ENCODE peak calls at places on chromosomes 11 and 22, in seven cellular contexts. L, I, O, G, S, N and E are unnamed samples.

GRCh38 chr11:68889948-68890446 is 13.6 kb downstream of the MRPL21 start:
- DNase-seq in L (no peak), I (peak), O (peak), G (peak), S (peak), N (peak), E (peak)

GRCh38 chr22:20514658-20515406 is 7.4 kb downstream of the MED15 start:
- DNase-seq in L (no peak), I (no peak), O (peak), G (no peak), S (peak), N (no peak), E (no peak)

GRCh38 chr11:19433791-19434190 is 193.0 kb upstream of the E2F8 start:
- DNase-seq in L (no peak), I (no peak), O (no peak), G (no peak), S (no peak), N (no peak), E (no peak)

GRCh38 chr11:47924184-47924671 is 56.1 kb upstream of the PTPRJ start:
- DNase-seq in L (peak), I (no peak), O (peak), G (peak), S (peak), N (no peak), E (peak)

GRCh38 chr11:118907749-118908106 is 18.0 kb downstream of the BCL9L start:
- DNase-seq in L (no peak), I (no peak), O (no peak), G (no peak), S (no peak), N (no peak), E (no peak)

GRCh38 chr11:26847459-26847858 is 125.6 kb upstream of the SLC5A12 start:
- DNase-seq in L (no peak), I (no peak), O (no peak), G (no peak), S (no peak), N (no peak), E (no peak)

GRCh38 chr11:114059984-114060401 is 482 bp downstream of the ZBTB16 start:
- DNase-seq in L (no peak), I (no peak), O (no peak), G (no peak), S (peak), N (peak), E (no peak)

GRCh38 chr22:36010090-36010489 is 18.5 kb downstream of the RBFOX2 start:
- DNase-seq in L (peak), I (no peak), O (no peak), G (no peak), S (no peak), N (peak), E (no peak)

GRCh38 chr11:113465786-113466185 is 9.4 kb downstream of the DRD2 start:
- DNase-seq in L (no peak), I (no peak), O (no peak), G (no peak), S (no peak), N (no peak), E (no peak)

GRCh38 chr11:44615041-44615513 is 49.6 kb downstream of the CD82 start:
- DNase-seq in L (peak), I (no peak), O (no peak), G (peak), S (no peak), N (no peak), E (no peak)

GRCh38 chr11:117595440-117595839 is 201.6 kb downstream of the DSCAML1 start:
- DNase-seq in L (no peak), I (no peak), O (no peak), G (no peak), S (no peak), N (peak), E (no peak)

GRCh38 chr11:540583-541432 is 3.5 kb downstream of the LRRC56 start:
- DNase-seq in L (no peak), I (no peak), O (no peak), G (peak), S (no peak), N (no peak), E (no peak)

GRCh38 chr22:27197618-27198017 is 540.2 kb downstream of the MIAT start:
- DNase-seq in L (no peak), I (no peak), O (no peak), G (no peak), S (peak), N (no peak), E (no peak)

GRCh38 chr11:30595929-30596328 is 9.8 kb upstream of the MPPED2 start:
- DNase-seq in L (no peak), I (no peak), O (no peak), G (no peak), S (no peak), N (no peak), E (no peak)

GRCh38 chr22:44441401-44442185 is 56.4 kb downstream of the RTL6 start:
- DNase-seq in L (peak), I (peak), O (no peak), G (peak), S (no peak), N (no peak), E (no peak)

GRCh38 chr11:33801821-33802413 is 27.6 kb upstream of the FBXO3 start:
- DNase-seq in L (no peak), I (no peak), O (no peak), G (no peak), S (peak), N (no peak), E (no peak)

GRCh38 chr11:126355926-126356897 is 726 bp downstream of the ST3GAL4 start:
- DNase-seq in L (peak), I (no peak), O (no peak), G (peak), S (no peak), N (peak), E (peak)

GRCh38 chr22:38467438-38467903 is 425 bp upstream of the KDELR3 start:
- DNase-seq in L (no peak), I (no peak), O (no peak), G (peak), S (no peak), N (peak), E (no peak)

GRCh38 chr11:31780078-31780971 is 30.8 kb downstream of the PAX6 start:
- DNase-seq in L (no peak), I (no peak), O (no peak), G (no peak), S (no peak), N (no peak), E (peak)

GRCh38 chr11:67615455-67616430 is 9.0 kb downstream of the NDUFV1 start:
- DNase-seq in L (peak), I (no peak), O (no peak), G (peak), S (peak), N (peak), E (peak)

DNA sequence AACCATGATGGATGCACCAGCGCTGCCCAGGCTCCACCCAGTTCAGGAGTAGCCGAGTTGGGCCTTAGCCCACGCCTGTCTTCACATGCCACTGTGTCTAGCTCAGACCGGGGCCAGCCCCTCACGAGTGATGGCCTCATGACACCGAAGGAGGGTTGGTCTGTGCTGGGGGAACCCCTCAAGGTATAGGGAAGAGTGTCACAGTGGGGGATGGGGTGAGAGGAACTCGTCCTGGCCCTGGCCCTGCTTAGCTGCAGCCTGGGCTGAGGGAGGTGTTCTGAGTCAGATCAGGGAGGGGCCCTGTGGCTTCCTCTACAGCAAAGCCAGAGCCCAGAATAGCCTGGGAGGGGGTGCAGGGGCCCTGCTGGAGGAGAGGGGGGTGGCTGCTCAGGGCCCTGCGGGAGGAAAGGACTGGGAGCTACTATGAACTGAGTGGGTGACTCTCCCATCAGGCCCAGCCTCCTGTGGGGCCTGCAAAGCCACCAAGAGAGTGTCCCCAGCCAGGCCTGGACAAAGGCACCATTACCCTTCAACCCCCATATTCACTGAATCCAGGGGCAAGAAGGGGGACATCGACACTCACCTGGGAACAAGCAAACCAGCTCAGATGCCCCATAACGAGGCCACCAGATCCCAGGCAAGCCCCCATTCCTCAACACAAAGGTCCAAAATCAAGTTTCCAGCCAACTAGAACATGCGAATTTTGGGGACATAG is 41.2 kb downstream of the IGLL5 start:
- DNase-seq in L (no peak), I (peak), O (peak), G (peak), S (no peak), N (peak), E (no peak)
- TF ChIP-seq POLR2A in L (no peak), I (no peak), O (no peak), G (no peak), S (no peak), N (no peak), E (no peak)

GRCh38 chr11:76798656-76799055 is 15.5 kb downstream of the TSKU start:
- DNase-seq in L (no peak), I (no peak), O (no peak), G (peak), S (no peak), N (no peak), E (no peak)
- H3K4me3 ChIP-seq in L (no peak), I (peak), O (no peak), G (peak), S (peak), N (no peak), E (no peak)

GRCh38 chr11:65456418-65456817 is 33.8 kb downstream of the NEAT1 start:
- DNase-seq in L (no peak), I (no peak), O (no peak), G (no peak), S (no peak), N (no peak), E (no peak)

GRCh38 chr11:65459552-65459951 is 37.0 kb downstream of the NEAT1 start:
- DNase-seq in L (no peak), I (no peak), O (no peak), G (peak), S (no peak), N (peak), E (no peak)

GRCh38 chr11:65454311-65454695 is 31.7 kb downstream of the NEAT1 start:
- DNase-seq in L (peak), I (no peak), O (peak), G (no peak), S (no peak), N (no peak), E (no peak)

GRCh38 chr11:65452806-65453490 is 30.4 kb downstream of the NEAT1 start:
- DNase-seq in L (peak), I (no peak), O (peak), G (no peak), S (peak), N (no peak), E (peak)

DNA sequence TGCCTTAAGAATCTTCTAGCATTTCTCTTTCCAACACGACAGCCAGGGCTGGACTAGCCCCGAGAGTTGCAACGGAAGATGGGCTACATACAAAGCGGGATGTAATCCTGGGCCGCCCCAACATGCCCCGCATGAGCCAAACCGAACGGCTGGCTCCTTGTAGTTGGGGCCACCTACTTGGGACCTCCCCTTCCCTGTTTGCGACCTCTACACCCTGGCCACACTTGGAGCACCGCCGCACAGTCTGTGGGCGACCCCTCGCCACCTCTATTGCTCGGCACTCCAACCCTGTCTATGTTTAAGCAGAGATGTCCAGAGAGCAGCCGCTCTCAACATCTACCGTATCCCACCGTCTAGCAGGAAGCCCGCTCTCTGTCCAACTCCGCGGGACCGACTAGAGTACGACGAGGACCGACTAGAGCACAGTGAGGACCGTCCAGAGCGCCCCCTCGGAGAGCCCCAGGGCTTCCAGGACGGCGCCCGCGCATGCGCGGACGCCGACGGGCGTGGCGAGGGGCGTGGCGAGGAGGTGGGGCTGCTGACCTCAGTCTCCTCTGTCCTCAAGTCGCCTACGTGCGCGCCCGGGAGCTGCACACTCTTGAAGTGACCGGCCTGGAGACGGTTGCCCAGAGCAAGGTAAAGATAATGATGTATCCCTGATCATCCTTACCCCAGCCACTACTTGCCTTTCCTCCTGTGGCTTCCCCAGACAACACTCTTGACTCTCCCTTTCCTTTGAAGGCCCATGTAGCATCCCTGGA is 32.3 kb downstream of the NEAT1 start:
- DNase-seq in L (peak), I (peak), O (peak), G (peak), S (peak), N (peak), E (peak)
- TF ChIP-seq POLR2A in L (peak), I (peak), O (peak), G (peak), S (peak), N (peak), E (no peak)

DNA sequence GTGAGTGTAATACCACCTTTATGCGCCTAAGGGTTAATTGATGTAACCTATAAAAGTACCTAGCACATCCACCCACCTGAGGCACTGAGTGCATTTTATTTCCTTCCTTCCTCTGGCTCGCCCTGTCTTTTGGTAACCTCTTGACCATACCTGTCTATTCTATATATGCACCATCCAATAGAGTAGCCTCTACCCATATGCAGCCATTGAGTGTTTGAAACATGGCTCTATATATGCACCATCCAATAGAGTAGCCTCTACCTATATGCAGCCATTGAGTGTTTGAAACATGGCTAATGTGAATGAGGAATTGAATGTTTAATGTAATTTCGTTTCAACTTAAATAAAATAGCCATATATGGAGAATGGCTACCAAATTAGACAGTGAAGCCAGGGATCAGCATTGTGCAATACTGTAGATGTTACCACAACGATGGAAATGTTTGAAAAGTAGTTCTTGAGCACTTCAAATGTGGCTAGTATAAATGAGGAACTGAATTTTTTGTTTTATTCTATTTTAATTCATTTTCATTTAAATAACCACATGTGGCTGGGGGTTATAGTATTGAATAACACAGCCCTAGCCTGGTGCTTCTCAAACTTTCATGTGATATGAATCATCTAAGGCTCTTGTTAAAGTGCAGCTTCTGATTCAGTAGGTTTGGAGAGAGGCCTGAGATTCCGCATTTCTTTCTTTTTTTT is 33.8 kb downstream of the SLC35F2 start:
- DNase-seq in L (no peak), I (no peak), O (peak), G (no peak), S (no peak), N (no peak), E (no peak)
- H3K4me3 ChIP-seq in L (no peak), I (no peak), O (no peak), G (no peak), S (no peak), N (no peak), E (no peak)

DNA sequence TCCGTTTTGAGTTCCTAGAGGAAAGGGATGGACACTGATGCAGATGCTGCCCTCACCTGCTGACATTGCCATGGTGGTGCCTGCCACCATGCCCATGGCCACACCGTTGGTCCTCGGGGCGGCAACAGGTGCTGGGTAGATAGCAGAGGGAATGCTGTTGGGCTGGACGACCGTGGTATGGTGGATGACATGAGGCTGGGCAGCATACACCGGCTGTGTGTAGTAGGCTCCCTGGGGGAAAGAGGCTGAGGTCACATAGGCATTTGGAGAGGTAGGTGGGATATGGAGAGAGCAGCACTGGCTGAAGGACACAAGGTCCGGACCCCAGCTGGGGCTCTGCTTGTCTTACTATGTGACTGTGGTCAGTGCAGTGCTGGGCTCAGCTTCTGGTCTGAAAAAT is 33.2 kb downstream of the RELT start:
- DNase-seq in L (no peak), I (no peak), O (no peak), G (no peak), S (no peak), N (no peak), E (no peak)
- TF ChIP-seq POLR2A in L (no peak), I (no peak), O (no peak), G (no peak), S (no peak), N (no peak), E (no peak)

DNA sequence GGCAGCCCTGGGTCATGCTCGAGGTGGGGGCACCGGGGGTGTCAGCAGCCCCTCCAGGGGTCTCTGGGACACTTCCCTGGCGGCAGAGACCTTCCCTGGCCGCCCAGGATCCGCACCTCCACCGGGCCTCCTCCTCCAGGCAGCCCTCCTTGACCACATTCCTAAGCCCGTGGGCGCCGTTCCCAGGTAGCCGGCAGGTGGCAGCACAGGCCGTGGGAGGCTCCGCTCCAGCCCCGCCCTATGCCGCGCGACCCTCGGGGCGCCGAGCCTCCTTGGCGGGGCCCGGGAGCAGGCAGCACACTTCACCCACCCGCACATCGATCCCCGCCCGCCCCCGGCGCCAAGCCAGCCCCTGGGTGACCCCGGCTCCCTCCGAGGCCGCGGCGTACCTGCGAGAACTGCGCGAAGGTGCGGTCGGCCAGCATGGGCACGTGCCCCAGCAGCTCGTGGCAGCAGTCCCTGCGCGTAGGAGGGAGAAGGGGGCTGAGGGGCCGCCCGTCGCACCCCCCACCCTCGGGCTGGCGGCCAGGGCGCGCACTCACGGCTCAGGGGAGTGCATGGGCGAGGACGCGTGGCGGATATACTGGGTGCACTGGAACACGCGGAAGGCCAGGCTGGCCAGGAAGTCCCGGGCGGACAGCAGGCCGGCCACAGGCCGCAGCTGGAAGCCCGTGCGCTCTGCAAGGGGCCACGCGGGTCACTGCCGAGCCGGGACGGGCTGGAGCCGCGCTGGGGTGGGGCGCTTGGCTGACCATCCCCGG is 5.3 kb upstream of the INS start:
- DNase-seq in L (peak), I (no peak), O (no peak), G (no peak), S (peak), N (peak), E (peak)
- H3K4me3 ChIP-seq in L (no peak), I (peak), O (no peak), G (no peak), S (no peak), N (no peak), E (no peak)

GRCh38 chr11:65429069-65429681 is 6.6 kb downstream of the NEAT1 start:
- DNase-seq in L (peak), I (peak), O (peak), G (no peak), S (peak), N (no peak), E (no peak)

GRCh38 chr11:65429724-65430405 is 7.3 kb downstream of the NEAT1 start:
- DNase-seq in L (peak), I (peak), O (peak), G (peak), S (peak), N (peak), E (peak)

GRCh38 chr11:65426839-65427690 is 4.5 kb downstream of the NEAT1 start:
- DNase-seq in L (peak), I (peak), O (peak), G (peak), S (peak), N (peak), E (peak)

GRCh38 chr11:65427691-65428577 is 5.3 kb downstream of the NEAT1 start:
- DNase-seq in L (peak), I (peak), O (peak), G (peak), S (peak), N (no peak), E (peak)

DNA sequence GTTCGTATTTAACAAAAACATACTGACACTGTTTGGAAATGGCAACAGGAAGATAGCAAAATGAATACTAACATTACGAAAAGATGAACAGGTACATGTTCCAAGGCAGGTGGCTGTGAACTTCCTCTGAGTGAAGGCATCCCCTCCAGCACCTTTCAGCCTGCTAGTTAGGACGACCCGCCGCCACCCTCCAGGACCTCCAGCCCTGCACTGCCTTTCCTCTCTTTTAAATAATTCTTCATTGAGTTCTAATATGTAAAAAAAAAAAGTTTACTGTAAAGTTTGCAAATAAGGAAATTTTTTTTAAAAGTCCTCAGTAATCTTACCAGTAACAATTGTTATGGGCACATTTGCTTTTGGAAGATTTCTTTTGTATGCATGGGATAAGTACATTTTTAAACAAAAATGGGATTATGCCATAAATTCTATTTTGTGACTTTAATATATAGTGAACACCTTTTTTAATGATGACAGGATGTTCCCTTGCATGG is 6.0 kb downstream of the NEAT1 start:
- DNase-seq in L (peak), I (peak), O (no peak), G (peak), S (no peak), N (no peak), E (peak)
- TF ChIP-seq POLR2A in L (no peak), I (peak), O (peak), G (peak), S (peak), N (no peak), E (no peak)